ENCODE peak calls at places on chromosomes 7 and 10, in four cellular contexts. C is A549, P is K562, L is HepG2. M is an unnamed sample.

GRCh38 chr10:12712284-12712983 is 289.1 kb downstream of the CCDC3 start:
- DNase-seq in C (no peak), L (no peak), P (no peak), M (no peak)

GRCh38 chr7:150451833-150452431 is 1.5 kb downstream of the GIMAP8 start:
- DNase-seq in L (no peak), P (no peak), C (no peak), M (no peak)

GRCh38 chr10:23702977-23703414 is 264.1 kb downstream of the OTUD1 start:
- DNase-seq in C (peak), L (peak), P (peak), M (peak)

GRCh38 chr10:73716251-73716650 is 18.3 kb upstream of the AGAP5 start:
- DNase-seq in P (no peak), L (no peak), C (no peak), M (no peak)

GRCh38 chr10:87092356-87092860 is 2.2 kb downstream of the GLUD1 start:
- DNase-seq in L (no peak), C (no peak), P (no peak), M (peak)

GRCh38 chr10:52451817-52452216 is 137.7 kb downstream of the DKK1 start:
- DNase-seq in C (peak), L (no peak), P (no peak), M (peak)

GRCh38 chr10:17709492-17709891 is 42.5 kb upstream of the TMEM236 start:
- DNase-seq in L (no peak), P (no peak), C (no peak), M (no peak)

GRCh38 chr10:6917125-6917524 is 337.0 kb upstream of the PRKCQ start:
- DNase-seq in L (no peak), C (no peak), P (no peak), M (no peak)

GRCh38 chr7:76086070-76086469 is 38.2 kb downstream of the MDH2 start:
- DNase-seq in L (no peak), P (no peak), C (no peak), M (peak)

GRCh38 chr10:22629843-22630228 is 84.5 kb downstream of the PIP4K2A start:
- DNase-seq in P (peak), L (no peak), C (no peak), M (no peak)

GRCh38 chr7:47403341-47403866 is 178.5 kb downstream of the TNS3 start:
- DNase-seq in P (no peak), C (no peak), L (no peak), M (no peak)
- TF ChIP-seq MAZ in P (no peak), C (no peak), L (no peak), M (no peak)

GRCh38 chr10:122564980-122565379 is 4.4 kb downstream of the DMBT1 start:
- DNase-seq in P (no peak), C (no peak), L (no peak), M (no peak)

GRCh38 chr10:122565766-122566206 is 5.2 kb downstream of the DMBT1 start:
- DNase-seq in C (peak), L (peak), P (peak), M (peak)

GRCh38 chr10:122566632-122567031 is 6.1 kb downstream of the DMBT1 start:
- DNase-seq in L (no peak), C (no peak), P (no peak), M (no peak)

GRCh38 chr10:122568551-122568950 is 8.0 kb downstream of the DMBT1 start:
- DNase-seq in L (no peak), P (no peak), C (no peak), M (no peak)

DNA sequence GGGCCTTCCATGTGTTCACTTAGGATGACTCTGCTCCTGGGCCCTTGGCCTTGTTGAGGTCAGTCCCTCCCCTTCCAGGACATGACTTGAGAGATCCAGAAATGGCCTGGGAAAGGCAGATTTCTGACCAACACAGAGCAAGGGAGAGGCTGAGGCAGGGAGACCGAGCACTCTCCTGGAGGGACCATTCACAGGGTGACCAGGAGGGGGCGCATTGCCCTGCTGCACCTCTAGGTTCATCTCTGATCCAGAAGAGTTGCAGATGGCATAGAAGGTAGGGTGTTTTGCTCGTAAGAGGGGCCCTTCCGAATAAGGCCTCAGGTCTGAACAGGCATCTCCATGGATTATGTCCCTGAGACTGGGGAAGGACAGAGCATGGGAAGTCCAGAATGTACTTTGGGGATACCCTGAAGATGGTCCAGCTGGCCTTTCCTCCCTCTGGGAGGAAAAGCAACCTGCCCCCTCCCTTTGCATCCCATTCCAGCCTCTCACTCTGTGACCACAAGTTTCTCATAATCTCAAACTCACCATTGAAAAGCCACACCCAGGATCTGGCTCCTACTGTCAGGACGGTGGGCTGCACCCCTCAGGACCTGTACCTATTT is 6.6 kb downstream of the DMBT1 start:
- DNase-seq in L (no peak), P (peak), C (peak), M (no peak)
- TF ChIP-seq MAZ in L (no peak), P (no peak), C (no peak), M (no peak)

GRCh38 chr10:121165276-121165675 is 314.1 kb downstream of the WDR11 start:
- DNase-seq in P (no peak), C (no peak), L (no peak), M (no peak)

GRCh38 chr10:121171825-121172224 is 320.7 kb downstream of the WDR11 start:
- DNase-seq in C (no peak), L (no peak), P (no peak), M (no peak)

GRCh38 chr10:121167534-121168243 is 316.5 kb downstream of the WDR11 start:
- DNase-seq in P (no peak), L (no peak), C (no peak), M (no peak)

GRCh38 chr10:121169406-121169805 is 318.2 kb downstream of the WDR11 start:
- DNase-seq in L (no peak), P (no peak), C (no peak), M (no peak)

GRCh38 chr10:121168513-121169216 is 317.5 kb downstream of the WDR11 start:
- DNase-seq in C (no peak), L (no peak), P (peak), M (no peak)
- TF ChIP-seq MAZ in C (no peak), L (no peak), P (no peak), M (no peak)

GRCh38 chr10:92490387-92490786 is 83.5 kb downstream of the IDE start:
- DNase-seq in C (peak), L (no peak), P (no peak), M (peak)
- TF ChIP-seq MAZ in C (no peak), L (no peak), P (no peak), M (no peak)

GRCh38 chr10:102781921-102782542 is 38.3 kb downstream of the WBP1L start:
- DNase-seq in P (no peak), C (no peak), L (no peak), M (peak)
- TF ChIP-seq MAZ in P (no peak), C (no peak), L (no peak), M (no peak)

DNA sequence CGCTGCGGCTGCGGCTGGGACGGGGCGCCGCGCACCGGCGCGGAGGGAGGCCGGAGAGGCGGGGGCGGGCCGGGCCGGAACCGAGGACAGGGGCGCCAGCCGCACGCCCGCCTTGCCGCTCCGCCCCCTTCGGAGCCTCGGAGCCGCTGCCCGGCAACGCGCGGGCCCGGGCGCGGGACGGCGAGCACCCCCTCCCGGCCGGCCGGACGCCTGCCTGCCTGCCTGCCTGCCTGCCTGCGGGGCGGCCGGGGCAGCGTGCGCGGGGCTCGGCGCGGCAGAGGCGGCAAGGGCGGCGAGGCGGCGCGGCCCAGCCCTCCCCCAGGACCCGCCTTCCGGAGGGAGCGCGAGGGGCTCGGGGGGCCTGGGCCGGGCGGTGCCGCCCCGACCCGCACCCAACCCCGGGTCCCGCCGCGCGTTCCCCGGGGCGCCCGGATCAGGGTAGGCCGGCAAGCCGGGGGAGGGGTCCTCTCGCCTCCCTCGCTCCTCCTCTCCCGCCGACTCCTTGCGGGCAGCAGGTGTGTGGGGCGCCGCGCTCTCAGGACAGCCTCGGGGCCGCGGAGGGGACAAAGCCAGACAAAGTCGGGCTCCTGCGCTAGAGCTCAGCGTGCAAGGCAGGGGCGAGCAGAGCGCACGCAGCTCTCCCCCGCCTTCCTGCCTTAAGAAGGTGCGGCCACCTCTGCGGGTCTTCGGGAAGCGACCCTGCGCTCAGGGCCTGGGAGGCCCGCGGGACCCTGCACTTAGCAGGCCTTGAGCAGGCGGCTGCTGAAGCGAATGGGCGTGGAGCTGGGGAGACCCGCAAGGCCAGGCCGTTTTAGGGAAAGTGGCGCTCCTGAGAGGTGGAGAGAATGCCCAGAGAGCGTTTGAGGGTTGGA is at the start of gene KIAA1549:
- DNase-seq in C (peak), L (peak), P (peak), M (peak)
- TF ChIP-seq MAZ in C (no peak), L (no peak), P (no peak), M (peak)

GRCh38 chr7:12130664-12131063 is 80.4 kb upstream of the TMEM106B start:
- DNase-seq in P (no peak), L (no peak), C (no peak), M (no peak)
- TF ChIP-seq MAZ in P (no peak), L (no peak), C (no peak), M (no peak)

GRCh38 chr10:98265403-98266378 is 2.3 kb downstream of the LOXL4 start:
- DNase-seq in L (no peak), C (no peak), P (no peak), M (no peak)

GRCh38 chr10:98267894-98268693 is at the start of gene LOXL4:
- DNase-seq in L (no peak), C (peak), P (peak), M (no peak)

GRCh38 chr10:98268694-98269386 is 846 bp upstream of the LOXL4 start:
- DNase-seq in L (peak), C (peak), P (no peak), M (no peak)

GRCh38 chr10:98266647-98267046 is 1.3 kb downstream of the LOXL4 start:
- DNase-seq in L (no peak), C (no peak), P (no peak), M (no peak)

GRCh38 chr10:98267069-98267893 is 713 bp downstream of the LOXL4 start:
- DNase-seq in L (no peak), C (no peak), P (no peak), M (no peak)
- TF ChIP-seq MAZ in L (no peak), C (no peak), P (no peak), M (no peak)

GRCh38 chr7:83947260-83947659 is 247.3 kb downstream of the SEMA3A start:
- DNase-seq in C (peak), L (peak), P (peak), M (no peak)
- TF ChIP-seq MAZ in C (no peak), L (no peak), P (no peak), M (no peak)

M was measured in IMR-90.